ENCODE peak calls at places on chromosomes 13 and 19, in six cellular contexts. L is stimulated activated CD4-positive, alpha-beta T cell treated with anti-CD3 and anti-CD28 coated beads, Interleukin-15, amount 100 ng/mL, for 48 hours; K is activated CD8-positive, alpha-beta memory T cell treated with anti-CD3 and anti-CD28 coated beads for 4 hours; G is lower lobe of right lung; P is hypothalamus; S is esophagus muscularis mucosa. N is an unnamed sample.

GRCh38 chr13:40404407-40404806 is 262.0 kb downstream of the FOXO1 start:
- DNase-seq in L (no peak), K (no peak), G (no peak), P (no peak), S (peak), N (no peak)

GRCh38 chr19:35856546-35857149 is at the start of gene KIRREL2:
- DNase-seq in L (no peak), K (no peak), G (no peak), P (no peak), S (no peak), N (peak)

GRCh38 chr13:23715762-23716235 is 145.6 kb downstream of the TNFRSF19 start:
- DNase-seq in L (no peak), K (no peak), G (no peak), P (no peak), S (no peak), N (peak)

GRCh38 chr13:98563071-98563470 is 13.8 kb downstream of the STK24 start:
- DNase-seq in L (no peak), K (no peak), G (no peak), P (no peak), S (no peak), N (no peak)

GRCh38 chr19:43726736-43727592 is 11.1 kb downstream of the IRGC start:
- DNase-seq in L (no peak), K (no peak), G (no peak), P (peak), S (no peak), N (no peak)

GRCh38 chr19:5282926-5283325 is 57.7 kb downstream of the PTPRS start:
- DNase-seq in L (no peak), K (no peak), G (no peak), P (no peak), S (no peak), N (no peak)

GRCh38 chr13:80716610-80717081 is 375.7 kb upstream of the SPRY2 start:
- DNase-seq in L (no peak), K (no peak), G (no peak), P (no peak), S (no peak), N (no peak)

GRCh38 chr13:103926118-103926517 is 859.9 kb upstream of the SLC10A2 start:
- DNase-seq in L (no peak), K (no peak), G (no peak), P (no peak), S (no peak), N (no peak)

GRCh38 chr19:34881982-34882381 is 44.7 kb upstream of the ZNF30 start:
- DNase-seq in L (no peak), K (no peak), G (no peak), P (no peak), S (no peak), N (no peak)

GRCh38 chr19:42090687-42091086 is 14.7 kb downstream of the ZNF574 start:
- DNase-seq in L (no peak), K (no peak), G (no peak), P (no peak), S (no peak), N (no peak)